ENCODE peak calls at places on chromosomes 5 and 9, in nine cellular contexts. One of them, this sample, is unnamed.

GRCh38 chr5:111172504-111172903 is 51.7 kb upstream of the CAMK4 start:
- DNase-seq in CD8-positive, alpha-beta T cell: no peak
- DNase-seq in RWPE1: peak; percentile 23
- DNase-seq in DND-41: peak; percentile 10
- DNase-seq in prostate gland: no peak
- DNase-seq in type B pancreatic cell: no peak
- DNase-seq in neural crest cell: no peak
- DNase-seq in body of pancreas: peak; percentile 6
- DNase-seq in brain microvascular endothelial cell: no peak
- DNase-seq in this sample: no peak

GRCh38 chr5:169803077-169803981 is 166.3 kb downstream of the DOCK2 start:
- DNase-seq in neural crest cell: no peak
- DNase-seq in body of pancreas: peak; percentile 56
- DNase-seq in prostate gland: no peak
- DNase-seq in type B pancreatic cell: no peak
- DNase-seq in RWPE1: no peak
- DNase-seq in brain microvascular endothelial cell: peak; percentile 92
- DNase-seq in DND-41: no peak
- DNase-seq in CD8-positive, alpha-beta T cell: no peak
- DNase-seq in this sample: peak; percentile 99

GRCh38 chr5:170623576-170624181 is 119.9 kb downstream of the KCNIP1 start:
- DNase-seq in body of pancreas: peak; percentile 35
- DNase-seq in brain microvascular endothelial cell: no peak
- DNase-seq in prostate gland: peak; percentile 18
- DNase-seq in CD8-positive, alpha-beta T cell: no peak
- DNase-seq in type B pancreatic cell: no peak
- DNase-seq in DND-41: peak; percentile 15
- DNase-seq in neural crest cell: peak; percentile 67
- DNase-seq in RWPE1: peak; percentile 45
- DNase-seq in this sample: peak; percentile 20

GRCh38 chr5:55308254-55308836 is 556 bp downstream of the MTREX start:
- DNase-seq in brain microvascular endothelial cell: no peak
- DNase-seq in neural crest cell: no peak
- DNase-seq in body of pancreas: peak; percentile 12
- DNase-seq in RWPE1: peak; percentile 28
- DNase-seq in prostate gland: peak; percentile 12
- DNase-seq in type B pancreatic cell: no peak
- DNase-seq in CD8-positive, alpha-beta T cell: no peak
- DNase-seq in DND-41: peak; percentile 26
- DNase-seq in this sample: peak; percentile 35

GRCh38 chr5:148465381-148466290 is 81.9 kb downstream of the FBXO38 start:
- DNase-seq in CD8-positive, alpha-beta T cell: no peak
- DNase-seq in neural crest cell: no peak
- DNase-seq in brain microvascular endothelial cell: no peak
- DNase-seq in prostate gland: no peak
- DNase-seq in RWPE1: no peak
- DNase-seq in type B pancreatic cell: no peak
- DNase-seq in body of pancreas: no peak
- DNase-seq in DND-41: no peak
- DNase-seq in this sample: no peak

GRCh38 chr9:63816742-63817621 is 1468.0 kb downstream of the FOXD4L5 start:
- DNase-seq in type B pancreatic cell: peak; percentile 93
- DNase-seq in prostate gland: peak; percentile 96
- DNase-seq in neural crest cell: peak; percentile 63
- DNase-seq in DND-41: no peak
- DNase-seq in body of pancreas: peak; percentile 88
- DNase-seq in CD8-positive, alpha-beta T cell: peak; percentile 66
- DNase-seq in RWPE1: peak; percentile 97
- DNase-seq in brain microvascular endothelial cell: peak; percentile 62
- DNase-seq in this sample: peak; percentile 93

GRCh38 chr5:102760815-102761214 is 5.7 kb downstream of the PAM start:
- DNase-seq in body of pancreas: no peak
- DNase-seq in prostate gland: no peak
- DNase-seq in CD8-positive, alpha-beta T cell: no peak
- DNase-seq in type B pancreatic cell: no peak
- DNase-seq in neural crest cell: no peak
- DNase-seq in DND-41: no peak
- DNase-seq in RWPE1: no peak
- DNase-seq in brain microvascular endothelial cell: no peak
- DNase-seq in this sample: peak; percentile 32

GRCh38 chr9:137783521-137783920 is 94.1 kb upstream of the CACNA1B start:
- DNase-seq in RWPE1: no peak
- DNase-seq in brain microvascular endothelial cell: no peak
- DNase-seq in type B pancreatic cell: no peak
- DNase-seq in DND-41: no peak
- DNase-seq in neural crest cell: no peak
- DNase-seq in prostate gland: no peak
- DNase-seq in CD8-positive, alpha-beta T cell: no peak
- DNase-seq in body of pancreas: no peak
- DNase-seq in this sample: no peak

GRCh38 chr5:154529282-154529681 is 51.3 kb upstream of the HAND1 start:
- DNase-seq in neural crest cell: no peak
- DNase-seq in type B pancreatic cell: no peak
- DNase-seq in CD8-positive, alpha-beta T cell: no peak
- DNase-seq in brain microvascular endothelial cell: no peak
- DNase-seq in RWPE1: no peak
- DNase-seq in body of pancreas: no peak
- DNase-seq in DND-41: no peak
- DNase-seq in prostate gland: no peak
- DNase-seq in this sample: no peak

GRCh38 chr5:154528005-154528594 is 50.1 kb upstream of the HAND1 start:
- DNase-seq in prostate gland: no peak
- DNase-seq in DND-41: no peak
- DNase-seq in brain microvascular endothelial cell: no peak
- DNase-seq in CD8-positive, alpha-beta T cell: no peak
- DNase-seq in body of pancreas: no peak
- DNase-seq in neural crest cell: no peak
- DNase-seq in type B pancreatic cell: no peak
- DNase-seq in RWPE1: no peak
- DNase-seq in this sample: no peak

GRCh38 chr5:154524846-154525245 is 46.8 kb upstream of the HAND1 start:
- DNase-seq in CD8-positive, alpha-beta T cell: no peak
- DNase-seq in RWPE1: no peak
- DNase-seq in neural crest cell: no peak
- DNase-seq in body of pancreas: no peak
- DNase-seq in DND-41: no peak
- DNase-seq in type B pancreatic cell: no peak
- DNase-seq in prostate gland: no peak
- DNase-seq in brain microvascular endothelial cell: no peak
- DNase-seq in this sample: no peak

GRCh38 chr5:154524181-154524580 is 46.2 kb upstream of the HAND1 start:
- DNase-seq in DND-41: no peak
- DNase-seq in body of pancreas: no peak
- DNase-seq in brain microvascular endothelial cell: no peak
- DNase-seq in neural crest cell: no peak
- DNase-seq in type B pancreatic cell: no peak
- DNase-seq in prostate gland: no peak
- DNase-seq in RWPE1: no peak
- DNase-seq in CD8-positive, alpha-beta T cell: no peak
- DNase-seq in this sample: no peak

DNA sequence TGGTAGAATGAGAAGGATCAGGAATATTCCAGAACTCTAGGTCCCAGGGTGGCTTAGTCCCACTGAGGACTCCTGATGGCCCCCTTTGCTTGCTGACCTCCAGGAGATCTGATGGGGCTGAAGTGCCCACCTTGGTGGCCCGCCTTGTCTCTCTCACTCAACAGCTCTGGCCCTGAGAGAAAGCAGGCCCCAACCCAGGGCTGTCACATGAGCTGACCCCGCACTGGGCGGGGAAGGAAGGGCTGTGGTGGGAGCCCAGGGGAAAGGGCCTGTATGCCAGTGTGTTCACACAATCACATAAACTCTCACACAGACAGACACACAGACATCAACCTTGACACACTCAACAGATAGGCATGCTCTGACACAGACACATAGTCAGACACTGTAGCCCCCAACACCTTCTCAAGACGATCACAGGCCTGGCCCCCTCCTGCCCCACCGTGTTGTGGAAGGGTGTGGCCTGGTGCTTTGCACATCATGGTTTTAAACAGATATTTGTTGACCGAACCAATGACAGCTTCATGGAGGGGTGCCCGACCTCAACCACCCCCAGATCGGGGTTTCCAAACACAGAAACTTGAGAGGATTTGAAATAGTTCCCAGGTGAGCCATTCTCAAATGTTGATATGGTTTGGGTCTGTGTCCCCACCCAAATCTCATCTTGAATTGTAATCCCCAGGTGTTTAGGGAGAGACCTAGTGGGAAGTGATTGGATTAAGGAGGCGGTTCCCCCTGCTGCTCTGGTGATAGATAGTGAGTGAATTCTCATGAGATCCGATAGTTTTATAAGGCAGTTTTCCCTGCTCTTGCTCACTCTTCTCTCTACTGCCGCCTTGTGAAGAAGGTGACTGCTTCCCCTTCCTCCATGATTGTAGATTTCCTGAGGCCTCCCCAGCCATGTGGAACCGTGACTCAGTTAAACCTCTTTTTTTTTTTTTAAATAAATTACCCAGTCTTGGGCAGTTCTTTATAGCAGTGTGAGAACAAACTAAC is 48.5 kb upstream of the HAND1 start:
- DNase-seq in brain microvascular endothelial cell: no peak
- DNase-seq in type B pancreatic cell: no peak
- DNase-seq in CD8-positive, alpha-beta T cell: no peak
- DNase-seq in body of pancreas: no peak
- DNase-seq in DND-41: no peak
- DNase-seq in neural crest cell: no peak
- DNase-seq in RWPE1: no peak
- DNase-seq in prostate gland: no peak
- DNase-seq in this sample: no peak
- TF ChIP-seq CTCF in brain microvascular endothelial cell: no peak
- TF ChIP-seq CTCF in type B pancreatic cell: no peak
- TF ChIP-seq CTCF in CD8-positive, alpha-beta T cell: no peak
- TF ChIP-seq CTCF in body of pancreas: no peak
- TF ChIP-seq CTCF in DND-41: no peak
- TF ChIP-seq CTCF in neural crest cell: no peak
- TF ChIP-seq CTCF in RWPE1: no peak
- TF ChIP-seq CTCF in prostate gland: no peak
- TF ChIP-seq CTCF in this sample: no peak

DNA sequence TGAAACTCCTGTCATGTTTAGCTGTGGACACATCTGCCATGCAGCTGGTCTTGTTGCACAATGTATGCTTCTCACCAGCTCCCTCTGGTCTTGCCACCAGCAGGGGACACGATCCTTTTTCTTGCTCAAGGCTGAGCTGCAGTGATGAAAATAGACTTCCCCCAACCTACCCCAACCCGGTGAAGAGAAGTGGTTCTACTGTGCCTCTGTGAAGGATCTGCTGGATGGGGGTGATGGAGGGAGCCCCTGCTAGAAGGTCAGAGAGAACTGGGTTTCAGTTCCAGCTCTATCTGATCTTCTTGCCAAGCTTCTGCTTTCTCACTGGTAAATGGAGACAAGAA is 185.3 kb upstream of the KLF4 start:
- DNase-seq in DND-41: no peak
- DNase-seq in prostate gland: no peak
- DNase-seq in type B pancreatic cell: no peak
- DNase-seq in body of pancreas: peak; percentile 62
- DNase-seq in CD8-positive, alpha-beta T cell: no peak
- DNase-seq in brain microvascular endothelial cell: no peak
- DNase-seq in RWPE1: no peak
- DNase-seq in neural crest cell: no peak
- DNase-seq in this sample: peak; percentile 82
- TF ChIP-seq CTCF in DND-41: no peak
- TF ChIP-seq CTCF in prostate gland: no peak
- TF ChIP-seq CTCF in type B pancreatic cell: no peak
- TF ChIP-seq CTCF in body of pancreas: no peak
- TF ChIP-seq CTCF in CD8-positive, alpha-beta T cell: no peak
- TF ChIP-seq CTCF in brain microvascular endothelial cell: no peak
- TF ChIP-seq CTCF in RWPE1: no peak
- TF ChIP-seq CTCF in neural crest cell: no peak
- TF ChIP-seq CTCF in this sample: peak; percentile 17

DNA sequence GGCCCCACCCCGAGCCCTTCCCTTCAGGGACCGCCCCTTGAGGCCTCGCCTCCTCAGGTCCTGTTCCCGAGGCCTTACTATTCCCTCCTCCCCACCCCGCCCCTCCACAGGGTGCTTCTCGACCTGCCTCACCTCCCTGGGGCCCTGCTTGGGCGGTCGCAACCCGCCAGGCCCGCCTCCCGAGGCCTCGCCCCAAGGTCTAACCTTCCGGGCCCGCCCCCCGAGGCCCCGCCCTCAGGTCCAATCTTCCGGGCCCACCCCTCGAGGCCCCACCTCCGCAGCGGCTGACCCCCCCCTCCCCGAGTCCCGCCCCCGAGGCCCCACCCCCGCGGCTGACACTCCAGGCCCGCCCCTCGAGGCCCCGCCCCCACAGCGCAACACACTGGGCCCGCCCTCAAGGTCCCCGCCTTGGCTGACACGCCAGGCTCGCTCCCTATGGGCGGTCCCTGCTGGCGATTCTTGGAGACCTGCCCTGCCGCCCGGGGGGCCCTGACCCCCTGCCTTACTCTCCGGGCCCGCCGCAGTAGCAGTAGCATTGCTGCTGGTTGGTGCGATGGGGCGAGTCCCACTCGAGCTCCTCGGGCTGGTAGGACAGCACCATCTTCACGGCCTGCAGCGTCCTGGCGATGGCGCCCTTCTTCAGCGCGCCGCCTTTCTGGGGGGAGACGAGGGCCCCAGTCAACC is 8.2 kb downstream of the PHF19 start:
- DNase-seq in RWPE1: peak; percentile 99
- DNase-seq in prostate gland: peak; percentile 96
- DNase-seq in CD8-positive, alpha-beta T cell: peak; percentile 98
- DNase-seq in type B pancreatic cell: peak; percentile 93
- DNase-seq in DND-41: no peak
- DNase-seq in neural crest cell: peak; percentile 90
- DNase-seq in brain microvascular endothelial cell: peak; percentile 92
- DNase-seq in body of pancreas: peak; percentile 100
- DNase-seq in this sample: peak; percentile 95
- TF ChIP-seq CTCF in RWPE1: peak; percentile 69
- TF ChIP-seq CTCF in prostate gland: peak; percentile 61
- TF ChIP-seq CTCF in CD8-positive, alpha-beta T cell: peak; percentile 65
- TF ChIP-seq CTCF in type B pancreatic cell: peak; percentile 34
- TF ChIP-seq CTCF in DND-41: peak; percentile 6
- TF ChIP-seq CTCF in neural crest cell: peak; percentile 42
- TF ChIP-seq CTCF in brain microvascular endothelial cell: peak; percentile 69
- TF ChIP-seq CTCF in body of pancreas: peak; percentile 18
- TF ChIP-seq CTCF in this sample: peak; percentile 51

GRCh38 chr9:5479994-5480694 is 29.8 kb downstream of the CD274 start:
- DNase-seq in CD8-positive, alpha-beta T cell: no peak
- DNase-seq in body of pancreas: no peak
- DNase-seq in brain microvascular endothelial cell: no peak
- DNase-seq in prostate gland: no peak
- DNase-seq in neural crest cell: no peak
- DNase-seq in type B pancreatic cell: no peak
- DNase-seq in DND-41: no peak
- DNase-seq in RWPE1: no peak
- DNase-seq in this sample: no peak

GRCh38 chr9:5480919-5481743 is 29.2 kb upstream of the PDCD1LG2 start:
- DNase-seq in body of pancreas: no peak
- DNase-seq in type B pancreatic cell: no peak
- DNase-seq in DND-41: no peak
- DNase-seq in prostate gland: no peak
- DNase-seq in CD8-positive, alpha-beta T cell: no peak
- DNase-seq in brain microvascular endothelial cell: no peak
- DNase-seq in RWPE1: no peak
- DNase-seq in neural crest cell: no peak
- DNase-seq in this sample: no peak

GRCh38 chr9:5485365-5486085 is 24.8 kb upstream of the PDCD1LG2 start:
- DNase-seq in CD8-positive, alpha-beta T cell: no peak
- DNase-seq in DND-41: no peak
- DNase-seq in prostate gland: no peak
- DNase-seq in brain microvascular endothelial cell: no peak
- DNase-seq in type B pancreatic cell: no peak
- DNase-seq in body of pancreas: no peak
- DNase-seq in neural crest cell: no peak
- DNase-seq in RWPE1: no peak
- DNase-seq in this sample: no peak

GRCh38 chr9:5481744-5482027 is 28.6 kb upstream of the PDCD1LG2 start:
- DNase-seq in brain microvascular endothelial cell: no peak
- DNase-seq in body of pancreas: no peak
- DNase-seq in CD8-positive, alpha-beta T cell: no peak
- DNase-seq in type B pancreatic cell: no peak
- DNase-seq in RWPE1: no peak
- DNase-seq in neural crest cell: no peak
- DNase-seq in prostate gland: no peak
- DNase-seq in DND-41: no peak
- DNase-seq in this sample: no peak

GRCh38 chr9:5482194-5482593 is 28.1 kb upstream of the PDCD1LG2 start:
- DNase-seq in RWPE1: no peak
- DNase-seq in body of pancreas: no peak
- DNase-seq in brain microvascular endothelial cell: no peak
- DNase-seq in CD8-positive, alpha-beta T cell: no peak
- DNase-seq in DND-41: no peak
- DNase-seq in type B pancreatic cell: no peak
- DNase-seq in neural crest cell: no peak
- DNase-seq in prostate gland: no peak
- DNase-seq in this sample: no peak
- TF ChIP-seq CTCF in RWPE1: no peak
- TF ChIP-seq CTCF in body of pancreas: no peak
- TF ChIP-seq CTCF in brain microvascular endothelial cell: no peak
- TF ChIP-seq CTCF in CD8-positive, alpha-beta T cell: no peak
- TF ChIP-seq CTCF in DND-41: no peak
- TF ChIP-seq CTCF in type B pancreatic cell: no peak
- TF ChIP-seq CTCF in neural crest cell: no peak
- TF ChIP-seq CTCF in prostate gland: no peak
- TF ChIP-seq CTCF in this sample: no peak

This sample was measured in foreskin fibroblast.